ENCODE peak calls at places on chromosome 4, in nine cellular contexts. Y is cardiac muscle cell, N is GM23248, U is HCT116, G is BE2C, E is NT2/D1, L is colonic mucosa, Q is lung, T is PC-3. C is an unnamed sample.
A peak's percentile ranks its signal among the peaks of the same experiment; 100 is the strongest.

GRCh38 chr4:25290490-25291067 is 22.0 kb upstream of the ZCCHC4 start:
- DNase-seq in U (no peak), N (no peak), Q (no peak), E (no peak), G (no peak), T (no peak), L (no peak), Y (peak; percentile 7), C (no peak)

GRCh38 chr4:89539374-89539773 is 231.8 kb upstream of the GPRIN3 start:
- DNase-seq in T (peak; percentile 18), U (no peak), G (no peak), Y (no peak), Q (no peak), E (no peak), N (peak; percentile 73), L (no peak), C (no peak)

GRCh38 chr4:154506253-154506652 is 14.7 kb upstream of the DCHS2 start:
- DNase-seq in Q (no peak), L (no peak), G (no peak), N (peak; percentile 63), U (peak; percentile 13), Y (peak; percentile 59), T (peak; percentile 45), E (no peak), C (no peak)

GRCh38 chr4:114807759-114808404 is 209.3 kb downstream of the UGT8 start:
- DNase-seq in L (peak; percentile 21), G (peak; percentile 45), Q (no peak), N (peak; percentile 32), U (peak; percentile 42), E (peak; percentile 16), T (peak; percentile 61), Y (peak; percentile 62), C (no peak)

GRCh38 chr4:41822326-41822725 is 73.8 kb upstream of the PHOX2B start:
- DNase-seq in Q (no peak), E (no peak), T (no peak), L (no peak), G (peak; percentile 93), N (no peak), U (no peak), Y (no peak), C (no peak)

GRCh38 chr4:156294577-156294976 is 340.9 kb upstream of the CTSO start:
- DNase-seq in T (peak; percentile 70), Q (no peak), Y (peak; percentile 49), E (no peak), G (no peak), N (peak; percentile 70), U (peak; percentile 76), L (no peak), C (no peak)

GRCh38 chr4:56701644-56702043 is 20.5 kb upstream of the HOPX start:
- DNase-seq in G (no peak), Y (peak; percentile 54), U (no peak), Q (no peak), E (no peak), T (no peak), L (no peak), N (no peak), C (no peak)

GRCh38 chr4:87896020-87896621 is 63.4 kb downstream of the MEPE start:
- DNase-seq in E (peak; percentile 25), Q (peak; percentile 38), N (peak; percentile 75), L (no peak), G (no peak), T (peak; percentile 69), Y (no peak), U (peak; percentile 87), C (no peak)

GRCh38 chr4:60378010-60378409 is 822.1 kb upstream of the ADGRL3 start:
- DNase-seq in Q (no peak), Y (no peak), T (peak; percentile 22), G (no peak), L (no peak), E (no peak), U (no peak), N (no peak), C (no peak)

GRCh38 chr4:123649644-123650356 is 253.2 kb downstream of the SPRY1 start:
- DNase-seq in L (peak; percentile 62), Y (no peak), E (peak; percentile 18), N (peak; percentile 76), U (no peak), T (peak; percentile 39), Q (peak; percentile 34), G (no peak), C (no peak)

GRCh38 chr4:24655326-24655725 is 71.0 kb upstream of the DHX15 start:
- DNase-seq in N (no peak), T (no peak), G (no peak), E (no peak), Q (no peak), L (no peak), U (no peak), Y (no peak), C (no peak)

GRCh38 chr4:88008133-88008621 is 742 bp downstream of the PKD2 start:
- DNase-seq in E (no peak), T (peak; percentile 35), G (peak; percentile 66), L (peak; percentile 61), Y (peak; percentile 77), U (no peak), Q (no peak), N (peak; percentile 80), C (no peak)

GRCh38 chr4:174154455-174154854 is 129.0 kb downstream of the FBXO8 start:
- DNase-seq in L (no peak), N (peak; percentile 89), U (no peak), T (peak; percentile 49), E (no peak), G (peak; percentile 60), Q (no peak), Y (no peak), C (no peak)

GRCh38 chr4:119615068-119615744 is 13.4 kb downstream of the PDE5A start:
- DNase-seq in Q (no peak), N (no peak), U (no peak), Y (no peak), L (no peak), T (no peak), E (no peak), G (no peak), C (no peak)

GRCh38 chr4:67020079-67020807 is 525.1 kb downstream of the CENPC start:
- DNase-seq in G (no peak), E (no peak), T (peak; percentile 7), N (no peak), Y (no peak), L (no peak), U (no peak), Q (no peak), C (no peak)

GRCh38 chr4:177237291-177237690 is 72.4 kb upstream of the NEIL3 start:
- DNase-seq in G (no peak), U (no peak), E (no peak), Q (no peak), Y (no peak), T (no peak), N (no peak), L (no peak), C (no peak)

GRCh38 chr4:73725499-73725898 is 14.9 kb upstream of the CXCL8 start:
- DNase-seq in Y (no peak), U (no peak), G (no peak), T (no peak), Q (no peak), E (no peak), L (no peak), N (no peak), C (no peak)

GRCh38 chr4:145852256-145852839 is 86.3 kb downstream of the ZNF827 start:
- DNase-seq in T (no peak), E (no peak), L (no peak), N (peak; percentile 31), U (no peak), G (no peak), Q (no peak), Y (no peak), C (no peak)

GRCh38 chr4:184807797-184808718 is 17.7 kb downstream of the ACSL1 start:
- DNase-seq in N (peak; percentile 61), E (peak; percentile 72), G (no peak), Q (no peak), L (no peak), T (peak; percentile 87), Y (peak; percentile 41), U (no peak), C (no peak)

GRCh38 chr4:13233755-13234154 is 250.4 kb downstream of the RAB28 start:
- DNase-seq in N (no peak), T (no peak), Q (no peak), L (no peak), Y (no peak), E (no peak), G (no peak), U (no peak), C (no peak)
- H3K9me3 ChIP-seq in N (no peaks in the 10 kb centered on the region), T (no peaks in the 10 kb centered on the region), Q (no peaks in the 10 kb centered on the region), L (no peaks in the 10 kb centered on the region), Y (no peaks in the 10 kb centered on the region), E (no peaks in the 10 kb centered on the region), G (no peaks in the 10 kb centered on the region), U (no peaks in the 10 kb centered on the region), C (peaks cover 3% of the 10 kb centered on the region)

GRCh38 chr4:92261256-92261655 is 42.5 kb upstream of the GRID2 start:
- DNase-seq in Q (no peak), L (no peak), E (no peak), T (no peak), G (no peak), Y (no peak), N (no peak), U (no peak), C (no peak)
- H3K36me3 ChIP-seq in Q (no peaks in the 10 kb centered on the region), L (no peaks in the 10 kb centered on the region), E (peaks cover 16% of the 10 kb centered on the region), T (no peaks in the 10 kb centered on the region), G (no peaks in the 10 kb centered on the region), Y (no peaks in the 10 kb centered on the region), N (no peaks in the 10 kb centered on the region), U (no peaks in the 10 kb centered on the region), C (no peaks in the 10 kb centered on the region)

GRCh38 chr4:40152642-40153041 is 44.2 kb upstream of the RHOH start:
- DNase-seq in T (no peak), L (no peak), G (no peak), Y (no peak), E (no peak), Q (no peak), N (no peak), U (no peak), C (no peak)
- H3K9me3 ChIP-seq in T (no peaks in the 10 kb centered on the region), L (no peaks in the 10 kb centered on the region), G (no peaks in the 10 kb centered on the region), Y (no peaks in the 10 kb centered on the region), E (peaks cover 13% of the 10 kb centered on the region), Q (no peaks in the 10 kb centered on the region), N (no peaks in the 10 kb centered on the region), U (peaks cover 18% of the 10 kb centered on the region), C (no peaks in the 10 kb centered on the region)

DNA sequence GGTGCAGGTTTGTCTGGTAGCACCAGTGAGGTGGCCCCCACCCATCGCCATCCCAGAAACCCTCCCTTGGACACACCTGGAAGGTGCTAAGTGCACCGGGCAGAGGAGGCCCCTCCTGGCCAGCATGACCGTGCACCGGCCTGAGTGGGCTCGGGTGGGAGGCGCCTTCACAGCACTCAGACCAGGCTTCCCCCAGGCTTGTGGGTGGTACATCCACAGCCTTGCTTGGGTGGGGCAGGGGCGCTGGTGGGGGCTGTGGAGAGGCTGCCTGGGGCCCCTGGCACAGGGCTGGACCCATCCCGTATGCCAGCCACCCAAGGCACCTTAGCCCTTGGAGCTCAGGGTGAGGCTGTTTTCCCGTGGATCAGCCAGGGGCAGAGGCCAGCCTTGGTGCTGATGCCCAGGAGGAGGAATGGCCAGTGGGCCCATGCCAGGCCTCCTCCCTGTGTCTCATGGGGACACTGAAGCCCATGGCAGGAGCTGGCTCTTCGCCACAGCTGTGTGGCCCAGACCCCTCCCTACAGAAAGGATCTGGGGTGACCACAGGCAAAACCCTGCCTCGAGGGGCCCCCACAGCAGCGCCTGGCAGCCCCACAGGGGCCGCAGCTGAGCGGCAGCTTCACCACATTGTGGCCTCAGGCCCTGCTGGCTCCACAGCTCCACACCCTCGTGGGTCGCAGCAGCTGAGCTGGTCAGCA is 21.4 kb downstream of the NKX1-1 start:
- DNase-seq in L (no peak), Q (no peak), E (no peak), N (no peak), Y (no peak), U (no peak), T (no peak), G (peak; percentile 5), C (no peak)
- H3K36me3 ChIP-seq in L (no peaks in the 10 kb centered on the region), Q (peaks cover 60% of the 10 kb centered on the region), E (peaks cover 73% of the 10 kb centered on the region), N (peaks cover 8% of the 10 kb centered on the region), Y (no peaks in the 10 kb centered on the region), U (peaks cover 2% of the 10 kb centered on the region), T (peaks cover 6% of the 10 kb centered on the region), G (no peaks in the 10 kb centered on the region), C (peaks cover 32% of the 10 kb centered on the region)

GRCh38 chr4:68368566-68369473 is 18.9 kb upstream of the YTHDC1 start:
- DNase-seq in Y (no peak), T (peak; percentile 95), N (peak; percentile 91), U (no peak), G (no peak), Q (no peak), L (no peak), E (no peak), C (no peak)
- H3K9me3 ChIP-seq in Y (no peaks in the 10 kb centered on the region), T (no peaks in the 10 kb centered on the region), N (no peaks in the 10 kb centered on the region), U (no peaks in the 10 kb centered on the region), G (no peaks in the 10 kb centered on the region), Q (no peaks in the 10 kb centered on the region), L (no peaks in the 10 kb centered on the region), E (peaks cover 20% of the 10 kb centered on the region), C (no peaks in the 10 kb centered on the region)